ENCODE peak calls at places on chromosomes 16 and 17, in four cellular contexts. K, F, B and M are unnamed samples.

GRCh38 chr16:61948414-61948813 is 87.8 kb downstream of the CDH8 start:
- DNase-seq in K (no peak), F (no peak), B (no peak), M (no peak)

GRCh38 chr17:31877911-31878702 is 19.1 kb upstream of the COPRS start:
- DNase-seq in K (no peak), F (no peak), B (no peak), M (no peak)

GRCh38 chr16:66901626-66902025 is 17.1 kb downstream of the CDH16 start:
- DNase-seq in K (no peak), F (no peak), B (no peak), M (no peak)

GRCh38 chr16:15521758-15522509 is 87.5 kb downstream of the BMERB1 start:
- DNase-seq in K (peak; percentile 50), F (no peak), B (peak; percentile 42), M (peak; percentile 38)

GRCh38 chr16:80974649-80975376 is 31.9 kb downstream of the CMC2 start:
- DNase-seq in K (no peak), F (no peak), B (no peak), M (no peak)

GRCh38 chr16:75264531-75264998 is 13.1 kb upstream of the BCAR1 start:
- DNase-seq in K (no peak), F (no peak), B (peak; percentile 64), M (no peak)

GRCh38 chr16:3364774-3365427 is 9.2 kb downstream of the OR2C1 start:
- DNase-seq in K (peak; percentile 90), F (peak; percentile 89), B (peak; percentile 90), M (peak; percentile 97)

GRCh38 chr17:31321481-31321880 is at the start of gene EVI2A:
- DNase-seq in K (peak; percentile 94), F (no peak), B (no peak), M (peak; percentile 85)

GRCh38 chr17:69450131-69450530 is 35.6 kb downstream of the MAP2K6 start:
- DNase-seq in K (no peak), F (no peak), B (no peak), M (no peak)

GRCh38 chr17:19876524-19877161 is 8.9 kb upstream of the ULK2 start:
- DNase-seq in K (peak; percentile 73), F (no peak), B (no peak), M (peak; percentile 83)

GRCh38 chr17:2053380-2054261 is 1.3 kb upstream of the HIC1 start:
- DNase-seq in K (no peak), F (peak; percentile 52), B (peak; percentile 91), M (peak; percentile 70)